ENCODE peak calls at places on chromosomes 7 and 10, in eight cellular contexts. K, M, Q, U, J, C, P and Y are unnamed samples.

GRCh38 chr10:72295330-72295910 is 21.7 kb downstream of the DDIT4 start:
- DNase-seq in M (no peak), J (no peak), P (no peak), K (no peak), Q (no peak), C (no peak), U (no peak), Y (no peak)

GRCh38 chr10:118272090-118272775 is 69.9 kb downstream of the FAM204A start:
- DNase-seq in Q (peak; percentile 35), M (no peak), C (peak; percentile 60), J (peak; percentile 5), U (no peak), K (no peak), P (no peak), Y (peak; percentile 10)

GRCh38 chr7:72281325-72281724 is 130.8 kb downstream of the CALN1 start:
- DNase-seq in U (no peak), C (no peak), M (no peak), Q (no peak), J (no peak), K (no peak), P (no peak), Y (no peak)

GRCh38 chr7:75531359-75531821 is 39.3 kb downstream of the SPDYE5 start:
- DNase-seq in P (no peak), U (no peak), C (no peak), J (no peak), M (no peak), K (no peak), Q (no peak), Y (no peak)

GRCh38 chr10:7408003-7408493 is 2.8 kb downstream of the SFMBT2 start:
- DNase-seq in C (no peak), P (no peak), J (no peak), Q (peak; percentile 16), K (peak; percentile 23), M (peak; percentile 63), U (no peak), Y (no peak)

GRCh38 chr10:110636932-110637557 is 7.1 kb upstream of the RBM20 start:
- DNase-seq in K (no peak), P (peak; percentile 81), U (no peak), M (peak; percentile 54), Q (no peak), J (no peak), C (peak; percentile 72), Y (no peak)

GRCh38 chr10:101995451-101996063 is 60.4 kb downstream of the ARMH3 start:
- DNase-seq in K (no peak), J (no peak), U (peak; percentile 4), P (no peak), C (no peak), M (no peak), Q (peak; percentile 80), Y (no peak)

GRCh38 chr7:146366938-146367337 is 250.3 kb downstream of the CNTNAP2 start:
- DNase-seq in Q (peak; percentile 23), U (no peak), K (no peak), J (no peak), M (no peak), C (no peak), P (no peak), Y (no peak)

GRCh38 chr7:33109758-33110238 is 594 bp upstream of the RP9 start:
- DNase-seq in Q (peak; percentile 58), U (peak; percentile 4), K (no peak), C (no peak), M (no peak), J (no peak), P (no peak), Y (no peak)

GRCh38 chr7:33107136-33108066 is 1.8 kb downstream of the RP9 start:
- DNase-seq in C (no peak), J (no peak), K (no peak), M (no peak), P (no peak), Q (peak; percentile 56), U (peak; percentile 61), Y (peak; percentile 11)

GRCh38 chr7:33111614-33112013 is 2.4 kb upstream of the RP9 start:
- DNase-seq in U (no peak), K (no peak), Q (no peak), C (no peak), J (no peak), P (no peak), M (no peak), Y (no peak)

GRCh38 chr7:33108591-33108930 is 643 bp downstream of the RP9 start:
- DNase-seq in P (no peak), M (no peak), U (peak; percentile 2), J (no peak), C (no peak), K (no peak), Q (no peak), Y (no peak)

DNA sequence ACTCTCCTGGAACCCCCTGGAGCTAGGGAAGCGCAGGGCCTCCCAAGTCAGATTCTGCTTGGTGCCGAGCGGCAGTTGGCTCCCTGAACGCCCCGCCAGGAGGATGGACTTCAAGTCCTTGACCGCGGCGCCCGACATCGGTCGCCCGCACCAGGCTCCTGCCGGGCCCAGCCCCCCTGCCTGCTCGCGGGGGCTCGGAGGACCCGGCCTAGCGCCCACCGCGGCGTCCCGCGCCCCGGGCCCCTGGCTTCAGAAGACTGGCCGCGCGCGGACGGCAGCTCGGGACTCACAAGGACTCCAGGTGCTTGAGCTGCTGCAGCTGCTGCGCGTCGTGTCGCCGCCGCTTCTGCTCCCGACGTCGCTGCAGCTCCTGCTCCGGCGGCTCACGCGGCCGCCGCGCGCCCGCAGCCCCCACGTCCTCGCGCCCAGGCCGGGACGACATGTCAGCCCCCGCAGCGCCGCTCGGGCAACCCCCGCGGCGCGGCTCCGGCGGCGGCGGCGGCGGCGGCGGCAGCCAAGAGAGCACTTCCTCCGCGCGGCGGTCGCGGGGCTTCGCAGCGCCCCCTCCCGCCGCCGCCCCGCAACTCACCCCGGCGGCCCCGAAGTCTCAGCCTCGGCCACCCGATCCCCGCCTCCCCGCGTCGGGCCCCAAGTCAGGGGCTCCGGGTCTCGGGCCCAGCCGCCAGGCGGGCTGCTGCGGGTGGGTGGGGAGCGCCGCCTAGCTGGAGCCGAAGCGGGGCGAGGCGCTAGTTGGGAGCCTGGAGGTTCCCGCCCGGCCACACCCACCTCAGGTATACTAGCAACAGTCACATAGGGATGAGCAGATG is at the start of gene RP9:
- DNase-seq in Q (peak; percentile 40), C (no peak), K (peak; percentile 65), P (peak; percentile 76), U (peak; percentile 7), J (no peak), M (peak; percentile 76), Y (no peak)
- TF ChIP-seq CTCF in Q (no peak), C (peak; percentile 70), K (peak; percentile 49), P (peak; percentile 55), U (peak; percentile 78), J (peak; percentile 13), M (peak; percentile 67), Y (peak; percentile 20)

GRCh38 chr7:116565981-116566380 is 41.1 kb downstream of the CAV1 start:
- DNase-seq in C (no peak), U (no peak), J (no peak), K (no peak), M (no peak), P (no peak), Q (no peak), Y (no peak)

GRCh38 chr7:116557901-116558300 is 33.1 kb downstream of the CAV1 start:
- DNase-seq in C (no peak), J (no peak), P (no peak), Q (no peak), K (no peak), M (no peak), U (no peak), Y (no peak)

GRCh38 chr7:116562529-116563121 is 37.8 kb downstream of the CAV1 start:
- DNase-seq in C (no peak), P (no peak), M (no peak), U (no peak), J (no peak), K (no peak), Q (no peak), Y (no peak)

GRCh38 chr7:116560021-116560970 is 35.5 kb downstream of the CAV1 start:
- DNase-seq in C (no peak), Q (peak; percentile 56), K (no peak), J (no peak), M (no peak), P (no peak), U (no peak), Y (no peak)

DNA sequence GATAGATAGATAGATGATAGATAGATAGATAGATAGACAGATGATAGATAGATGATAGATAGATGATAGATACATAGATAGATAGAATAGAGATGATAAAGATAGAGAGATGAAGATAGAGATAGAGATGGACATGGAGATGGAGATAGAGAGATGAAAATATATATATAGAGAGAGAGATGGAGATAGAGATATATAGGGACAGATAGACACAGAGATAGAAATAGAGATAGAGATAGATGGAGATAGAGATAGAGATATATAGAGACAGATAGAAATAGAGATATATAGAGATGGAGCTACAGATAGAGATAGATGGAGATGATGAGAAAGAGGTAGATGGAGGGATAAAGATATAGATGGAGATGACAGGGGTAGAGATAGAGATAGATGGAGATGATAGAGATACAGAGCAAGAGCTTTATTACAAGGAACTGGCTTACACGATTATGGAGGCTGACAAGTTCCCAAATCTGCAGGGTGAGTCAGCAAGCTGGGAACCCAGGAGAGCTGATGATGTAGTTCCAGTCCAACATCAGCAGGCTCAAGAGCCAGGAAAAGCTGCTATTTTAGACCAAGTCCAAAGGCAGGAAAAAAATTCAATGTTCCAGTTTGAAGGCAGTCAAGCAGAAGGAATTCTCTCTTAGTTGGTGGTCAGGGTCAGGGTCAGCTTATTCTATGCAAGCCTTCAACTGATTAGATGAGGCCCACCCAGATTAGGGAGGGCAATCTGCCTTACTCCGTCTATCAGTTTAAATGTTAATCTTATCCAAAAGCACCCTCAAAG is 37.1 kb downstream of the CAV1 start:
- DNase-seq in P (peak; percentile 86), U (peak; percentile 42), K (no peak), C (no peak), J (no peak), Q (peak; percentile 83), M (no peak), Y (no peak)
- TF ChIP-seq CTCF in P (no peak), U (no peak), K (peak; percentile 28), C (no peak), J (no peak), Q (no peak), M (no peak), Y (no peak)

DNA sequence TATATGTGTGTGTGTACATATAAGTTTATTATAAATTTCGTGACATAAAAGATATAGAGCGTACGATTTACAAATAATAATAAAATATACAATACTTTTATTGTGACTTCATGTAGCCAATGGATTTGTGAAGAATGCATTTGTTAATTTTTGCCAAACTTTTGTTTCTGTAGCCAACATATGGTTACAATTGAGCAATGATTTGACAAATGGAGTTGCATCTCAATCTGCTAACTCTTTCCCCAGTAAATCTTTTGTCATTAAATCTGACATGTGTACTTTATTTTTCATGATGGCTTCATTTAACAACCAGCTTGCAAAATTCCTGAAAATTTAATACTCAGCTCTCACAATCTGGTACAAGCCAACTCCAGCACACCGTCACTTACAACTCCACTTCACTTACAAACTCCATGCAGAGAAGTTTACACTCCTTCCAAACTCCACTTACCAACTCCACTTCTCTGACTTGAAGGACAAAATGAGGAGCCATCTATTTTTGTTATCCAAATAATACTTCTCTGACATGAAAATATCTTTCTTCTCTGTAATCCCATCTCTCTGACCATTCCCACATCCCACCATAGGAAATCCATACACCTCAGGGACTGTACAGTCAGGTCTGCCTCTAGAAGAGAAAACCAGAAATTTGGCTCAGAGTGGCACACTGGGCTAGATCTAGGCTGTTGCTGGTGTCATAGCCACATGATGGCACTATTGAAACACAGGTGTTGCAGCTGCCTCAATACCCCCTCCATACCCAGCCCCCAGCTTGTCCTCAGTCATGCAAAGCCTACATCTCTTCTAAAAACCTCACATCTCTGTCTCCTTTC is 26.6 kb upstream of the HIBADH start:
- DNase-seq in J (peak; percentile 51), K (no peak), U (peak; percentile 19), P (no peak), M (no peak), Q (no peak), C (no peak), Y (peak; percentile 16)
- TF ChIP-seq CTCF in J (peak; percentile 31), K (no peak), U (peak; percentile 67), P (no peak), M (peak; percentile 43), Q (peak; percentile 22), C (peak; percentile 41), Y (peak; percentile 32)

GRCh38 chr10:63267414-63268138 is 134.4 kb downstream of the NRBF2 start:
- DNase-seq in U (peak; percentile 71), P (no peak), C (no peak), K (no peak), Q (peak; percentile 87), M (no peak), J (peak; percentile 49), Y (peak; percentile 40)

GRCh38 chr10:63266337-63267327 is 133.5 kb downstream of the NRBF2 start:
- DNase-seq in P (no peak), C (no peak), M (no peak), K (no peak), Q (no peak), J (no peak), U (no peak), Y (no peak)

GRCh38 chr10:63268139-63268797 is 135.1 kb downstream of the NRBF2 start:
- DNase-seq in M (no peak), U (no peak), J (no peak), Q (peak; percentile 51), P (no peak), K (no peak), C (no peak), Y (no peak)

GRCh38 chr10:63265646-63266207 is 132.6 kb downstream of the NRBF2 start:
- DNase-seq in C (no peak), Q (no peak), K (no peak), P (no peak), M (no peak), U (no peak), J (no peak), Y (no peak)

GRCh38 chr10:63268798-63269503 is 135.8 kb downstream of the NRBF2 start:
- DNase-seq in K (peak; percentile 66), J (peak; percentile 87), Q (peak; percentile 98), P (peak; percentile 93), U (peak; percentile 97), M (peak; percentile 21), C (peak; percentile 96), Y (peak; percentile 79)
- TF ChIP-seq CTCF in K (peak; percentile 14), J (peak; percentile 41), Q (peak; percentile 29), P (no peak), U (peak; percentile 60), M (peak; percentile 44), C (peak; percentile 51), Y (peak; percentile 27)